ENCODE peak calls at places on chromosome 9, in eight cellular contexts. L, M, R, N, H, X, V and T are unnamed samples.
A peak's percentile ranks its signal among the peaks of the same experiment; 100 is the strongest.

GRCh38 chr9:124810513-124811355 is 33.8 kb downstream of the OLFML2A start:
- DNase-seq in X (no peak), R (no peak), M (peak; percentile 70), V (no peak), H (no peak), L (no peak), N (no peak), T (no peak)

GRCh38 chr9:70639853-70640814 is 225.7 kb upstream of the KLF9 start:
- DNase-seq in H (no peak), R (no peak), M (no peak), X (peak; percentile 85), N (no peak), L (no peak), V (no peak), T (no peak)

GRCh38 chr9:126933334-126933980 is 18.9 kb downstream of the RALGPS1 start:
- DNase-seq in L (no peak), H (no peak), M (no peak), N (no peak), R (no peak), V (no peak), X (no peak), T (no peak)

GRCh38 chr9:132538071-132538470 is 44.3 kb upstream of the BARHL1 start:
- DNase-seq in N (no peak), M (no peak), V (no peak), X (no peak), L (no peak), R (no peak), H (no peak), T (no peak)

GRCh38 chr9:27184556-27185351 is 75.7 kb downstream of the TEK start:
- DNase-seq in V (no peak), L (no peak), H (no peak), R (no peak), X (no peak), M (no peak), N (no peak), T (no peak)

GRCh38 chr9:127545196-127546124 is 66.6 kb upstream of the STXBP1 start:
- DNase-seq in M (no peak), V (no peak), R (no peak), N (no peak), H (no peak), X (peak; percentile 86), L (peak; percentile 61), T (no peak)

GRCh38 chr9:26935847-26936246 is 11.2 kb downstream of the PLAA start:
- DNase-seq in N (no peak), H (no peak), M (no peak), R (no peak), V (no peak), L (no peak), X (no peak), T (no peak)

GRCh38 chr9:93577045-93577939 is 908 bp downstream of the PHF2 start:
- DNase-seq in V (peak; percentile 60), H (no peak), M (peak; percentile 75), L (no peak), X (no peak), R (peak; percentile 69), N (peak; percentile 36), T (peak; percentile 79)

GRCh38 chr9:124480621-124480981 is 26.6 kb downstream of the NR5A1 start:
- DNase-seq in L (no peak), H (no peak), R (no peak), N (peak; percentile 42), V (peak; percentile 86), X (no peak), M (no peak), T (no peak)

GRCh38 chr9:95499847-95500246 is 16.9 kb downstream of the PTCH1 start:
- DNase-seq in N (no peak), L (no peak), H (no peak), V (no peak), R (no peak), X (no peak), M (no peak), T (no peak)

GRCh38 chr9:99083051-99083450 is 21.9 kb upstream of the TGFBR1 start:
- DNase-seq in M (no peak), L (no peak), X (no peak), R (no peak), V (no peak), H (no peak), N (no peak), T (no peak)

GRCh38 chr9:130470269-130470668 is 25.5 kb downstream of the ASS1 start:
- DNase-seq in N (no peak), V (no peak), H (no peak), M (no peak), L (no peak), X (no peak), R (no peak), T (no peak)

GRCh38 chr9:90629354-90629753 is 13.3 kb downstream of the DIRAS2 start:
- DNase-seq in R (no peak), L (no peak), M (no peak), N (no peak), V (no peak), H (no peak), X (no peak), T (no peak)